ENCODE peak calls at places on chromosomes 3 and 15, in ten cellular contexts. D, R, A, X, E, L, W, B, P and K are unnamed samples.

GRCh38 chr3:45123030-45123429 is 23.1 kb downstream of the CDCP1 start:
- DNase-seq in E (no peak), B (no peak), R (peak), L (no peak), P (peak), W (no peak), D (peak), A (no peak), X (no peak), K (no peak)

GRCh38 chr15:34284937-34285336 is 52.6 kb downstream of the SLC12A6 start:
- DNase-seq in A (no peak), P (no peak), E (no peak), L (no peak), W (no peak), X (no peak), D (no peak), B (no peak), R (no peak), K (no peak)

GRCh38 chr3:72050048-72050632 is 265.2 kb upstream of the PROK2 start:
- DNase-seq in X (no peak), W (no peak), B (no peak), E (no peak), A (no peak), D (no peak), R (no peak), L (no peak), P (no peak), K (no peak)

GRCh38 chr3:24410861-24411260 is 83.8 kb downstream of the THRB start:
- DNase-seq in A (no peak), X (no peak), W (no peak), P (no peak), D (no peak), E (no peak), B (no peak), R (no peak), L (no peak), K (no peak)

GRCh38 chr3:100653731-100654309 is 44.4 kb downstream of the ADGRG7 start:
- DNase-seq in B (no peak), R (no peak), A (no peak), P (no peak), E (no peak), D (no peak), W (no peak), L (no peak), X (no peak), K (no peak)

GRCh38 chr3:170909129-170909903 is 879 bp upstream of the EIF5A2 start:
- DNase-seq in W (no peak), B (no peak), P (peak), L (no peak), D (peak), X (no peak), R (peak), E (no peak), A (no peak), K (no peak)

GRCh38 chr3:57706462-57706861 is 13.6 kb upstream of the DENND6A start:
- DNase-seq in A (no peak), W (no peak), D (peak), E (no peak), R (peak), L (no peak), P (peak), X (no peak), B (no peak), K (no peak)

GRCh38 chr15:76185716-76186115 is 125.6 kb downstream of the ETFA start:
- DNase-seq in L (no peak), D (peak), R (peak), X (peak), B (no peak), A (peak), E (no peak), P (peak), W (no peak), K (no peak)

GRCh38 chr15:78044407-78045155 is 32.9 kb downstream of the TBC1D2B start:
- DNase-seq in W (no peak), L (no peak), D (no peak), X (no peak), P (no peak), E (no peak), A (no peak), R (peak), B (no peak), K (no peak)

GRCh38 chr15:56736881-56737707 is 3.8 kb upstream of the ZNF280D start:
- DNase-seq in R (no peak), P (peak), X (no peak), W (no peak), D (no peak), B (no peak), L (no peak), E (no peak), A (no peak), K (no peak)

GRCh38 chr3:30437172-30437571 is 169.2 kb upstream of the TGFBR2 start:
- DNase-seq in E (no peak), P (no peak), R (peak), W (no peak), D (no peak), L (no peak), X (no peak), A (no peak), B (no peak), K (no peak)

GRCh38 chr3:71245971-71246860 is 337.3 kb downstream of the FOXP1 start:
- DNase-seq in A (no peak), P (no peak), L (no peak), W (no peak), X (no peak), E (no peak), R (no peak), B (no peak), D (no peak), K (no peak)

GRCh38 chr3:23761440-23761896 is 44.3 kb upstream of the UBE2E1 start:
- DNase-seq in L (no peak), D (peak), W (no peak), B (no peak), X (no peak), A (no peak), E (no peak), R (peak), P (peak), K (no peak)

GRCh38 chr3:23238578-23238977 is 35.5 kb downstream of the UBE2E2 start:
- DNase-seq in E (no peak), R (no peak), A (no peak), X (no peak), B (no peak), D (no peak), L (no peak), W (no peak), P (no peak), K (no peak)

GRCh38 chr15:98609144-98609852 is 39.0 kb upstream of the IGF1R start:
- DNase-seq in A (no peak), E (no peak), R (peak), L (no peak), X (no peak), P (peak), D (peak), B (no peak), W (no peak), K (no peak)

GRCh38 chr15:58492661-58493397 is 61.0 kb downstream of the LIPC start:
- DNase-seq in P (no peak), A (no peak), E (no peak), X (no peak), B (no peak), L (no peak), R (no peak), W (no peak), D (no peak), K (no peak)

GRCh38 chr15:89361451-89362202 is 27.0 kb upstream of the POLG start:
- DNase-seq in R (peak), E (peak), P (peak), L (peak), W (peak), D (peak), X (peak), B (no peak), A (peak), K (peak)

GRCh38 chr15:39468828-39469227 is 112.1 kb upstream of the THBS1 start:
- DNase-seq in W (no peak), X (no peak), L (no peak), E (no peak), B (no peak), R (no peak), D (no peak), A (no peak), P (no peak), K (no peak)

GRCh38 chr15:94186770-94187331 is 44.5 kb upstream of the MCTP2 start:
- DNase-seq in A (no peak), W (no peak), L (no peak), D (no peak), P (no peak), B (no peak), E (no peak), R (no peak), X (no peak), K (no peak)

GRCh38 chr3:153166206-153166605 is 4.2 kb downstream of the RAP2B start:
- DNase-seq in P (peak), L (no peak), E (peak), D (no peak), W (no peak), X (no peak), A (peak), R (peak), B (no peak), K (no peak)

GRCh38 chr3:79538-79937 is 117.0 kb upstream of the CHL1 start:
- DNase-seq in L (no peak), B (no peak), W (no peak), P (no peak), E (no peak), A (no peak), D (no peak), R (no peak), X (no peak), K (no peak)

GRCh38 chr15:76999996-77000395 is 5.1 kb downstream of the PSTPIP1 start:
- DNase-seq in B (no peak), L (no peak), P (no peak), W (no peak), D (no peak), X (no peak), E (no peak), A (no peak), R (no peak), K (no peak)

GRCh38 chr3:58353722-58354553 is 21.2 kb downstream of the PXK start:
- DNase-seq in A (peak), W (no peak), B (no peak), R (peak), E (no peak), X (no peak), L (no peak), D (peak), P (peak), K (no peak)

GRCh38 chr3:27978440-27978839 is 256.3 kb upstream of the EOMES start:
- DNase-seq in X (no peak), B (no peak), W (no peak), P (peak), R (peak), A (no peak), D (peak), L (no peak), E (no peak), K (no peak)

GRCh38 chr3:15514663-15515357 is 6.7 kb downstream of the COLQ start:
- DNase-seq in D (no peak), R (peak), W (no peak), P (no peak), A (no peak), B (no peak), E (no peak), X (no peak), L (no peak), K (no peak)

GRCh38 chr15:50116477-50116876 is 2.6 kb downstream of the ATP8B4 start:
- DNase-seq in B (no peak), L (no peak), W (no peak), X (no peak), R (peak), E (no peak), P (peak), A (no peak), D (peak), K (no peak)

GRCh38 chr15:57427367-57427821 is 51.1 kb downstream of the CGNL1 start:
- DNase-seq in X (no peak), L (no peak), A (no peak), R (peak), D (peak), P (peak), B (no peak), E (no peak), W (no peak), K (no peak)

GRCh38 chr3:123100192-123100776 is 33.5 kb downstream of the PDIA5 start:
- DNase-seq in R (no peak), B (no peak), E (no peak), W (no peak), D (no peak), P (no peak), A (no peak), X (no peak), L (no peak), K (no peak)

GRCh38 chr3:194098036-194098871 is 37.7 kb upstream of the HES1 start:
- DNase-seq in L (no peak), P (no peak), B (no peak), R (no peak), A (no peak), X (no peak), D (no peak), E (no peak), W (no peak), K (no peak)

GRCh38 chr3:52763466-52763865 is 7.3 kb downstream of the NEK4 start:
- DNase-seq in W (no peak), E (no peak), P (no peak), X (no peak), R (no peak), D (no peak), B (no peak), L (no peak), A (no peak), K (no peak)